ENCODE peak calls at places on chromosomes 3 and 15, in four cellular contexts. X is GM23248, L is OCI-LY7, Z is ascending aorta. J is an unnamed sample.

GRCh38 chr3:125959317-125960065 is 9.5 kb upstream of the ROPN1B start:
- DNase-seq in X (no peak), L (no peak), Z (no peak), J (no peak)

GRCh38 chr15:89566621-89567294 is 8.5 kb upstream of the TICRR start:
- DNase-seq in X (no peak), L (no peak), Z (no peak), J (no peak)

GRCh38 chr3:67123914-67124313 is 125.8 kb downstream of the KBTBD8 start:
- DNase-seq in X (no peak), L (no peak), Z (no peak), J (no peak)

GRCh38 chr15:65824941-65825544 is 33.0 kb upstream of the DENND4A start:
- DNase-seq in X (peak), L (no peak), Z (no peak), J (no peak)

GRCh38 chr3:132563409-132564074 is 33.5 kb upstream of the ACKR4 start:
- DNase-seq in X (no peak), L (peak), Z (no peak), J (no peak)

GRCh38 chr3:194777729-194778128 is 92.0 kb downstream of the FAM43A start:
- DNase-seq in X (no peak), L (peak), Z (no peak), J (no peak)

GRCh38 chr15:70669966-70670658 is 93.2 kb downstream of the UACA start:
- DNase-seq in X (no peak), L (no peak), Z (no peak), J (no peak)

GRCh38 chr15:92809880-92810361 is 90.2 kb upstream of the CHD2 start:
- DNase-seq in X (peak), L (peak), Z (no peak), J (peak)

GRCh38 chr3:59709702-59710555 is 660.1 kb upstream of the CFAP20DC start:
- DNase-seq in X (no peak), L (no peak), Z (peak), J (peak)

GRCh38 chr3:177134811-177135210 is 62.5 kb downstream of the TBL1XR1 start:
- DNase-seq in X (no peak), L (no peak), Z (no peak), J (no peak)

GRCh38 chr3:64639022-64639421 is 48.8 kb downstream of the ADAMTS9 start:
- DNase-seq in X (no peak), L (no peak), Z (no peak), J (no peak)

GRCh38 chr3:64645236-64645635 is 42.6 kb downstream of the ADAMTS9 start:
- DNase-seq in X (no peak), L (no peak), Z (no peak), J (no peak)

GRCh38 chr3:64644483-64644882 is 43.3 kb downstream of the ADAMTS9 start:
- DNase-seq in X (no peak), L (no peak), Z (no peak), J (no peak)

GRCh38 chr3:64647825-64648224 is 40.0 kb downstream of the ADAMTS9 start:
- DNase-seq in X (no peak), L (no peak), Z (no peak), J (no peak)

GRCh38 chr3:64642327-64643151 is 45.3 kb downstream of the ADAMTS9 start:
- DNase-seq in X (no peak), L (no peak), Z (no peak), J (no peak)
- H3K27ac ChIP-seq in X (no peak), L (no peak), Z (no peak), J (no peak)

GRCh38 chr15:73927476-73928240 is 1.4 kb downstream of the LOXL1 start:
- DNase-seq in X (peak), L (no peak), Z (no peak), J (no peak)
- H3K27ac ChIP-seq in X (peak), L (no peak), Z (peak), J (no peak)

GRCh38 chr3:142210144-142210543 is 15.2 kb downstream of the GK5 start:
- DNase-seq in X (peak), L (no peak), Z (no peak), J (no peak)
- H3K27ac ChIP-seq in X (peak), L (no peak), Z (peak), J (peak)

GRCh38 chr15:43242616-43243015 is 21.8 kb upstream of the EPB42 start:
- DNase-seq in X (no peak), L (no peak), Z (no peak), J (no peak)
- H3K27ac ChIP-seq in X (no peak), L (no peak), Z (no peak), J (no peak)

DNA sequence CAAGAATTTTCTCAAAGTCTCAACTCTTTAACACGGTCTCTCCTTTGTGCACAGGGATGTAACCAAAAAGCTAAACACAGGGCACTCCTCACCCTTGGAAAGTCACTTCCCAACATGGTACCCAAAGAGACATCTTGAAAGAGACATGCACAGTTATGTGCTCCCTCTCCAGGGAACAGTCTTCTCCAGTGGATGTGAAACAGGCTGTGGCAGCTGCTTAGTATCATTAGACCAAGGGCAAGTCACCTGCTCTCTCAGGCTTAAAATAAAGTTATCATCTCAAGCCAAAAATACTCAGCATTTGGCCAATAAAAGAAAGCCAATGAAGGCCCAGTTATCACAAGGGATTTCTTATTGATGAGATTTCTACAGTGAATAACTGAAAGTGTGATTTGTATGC is 128.3 kb downstream of the WDR76 start:
- DNase-seq in X (no peak), L (no peak), Z (no peak), J (no peak)
- H3K27ac ChIP-seq in X (no peak), L (no peak), Z (no peak), J (no peak)

GRCh38 chr3:192889694-192890093 is 28.0 kb downstream of the MB21D2 start:
- DNase-seq in X (peak), L (no peak), Z (no peak), J (no peak)
- H3K27ac ChIP-seq in X (peak), L (no peak), Z (peak), J (no peak)

DNA sequence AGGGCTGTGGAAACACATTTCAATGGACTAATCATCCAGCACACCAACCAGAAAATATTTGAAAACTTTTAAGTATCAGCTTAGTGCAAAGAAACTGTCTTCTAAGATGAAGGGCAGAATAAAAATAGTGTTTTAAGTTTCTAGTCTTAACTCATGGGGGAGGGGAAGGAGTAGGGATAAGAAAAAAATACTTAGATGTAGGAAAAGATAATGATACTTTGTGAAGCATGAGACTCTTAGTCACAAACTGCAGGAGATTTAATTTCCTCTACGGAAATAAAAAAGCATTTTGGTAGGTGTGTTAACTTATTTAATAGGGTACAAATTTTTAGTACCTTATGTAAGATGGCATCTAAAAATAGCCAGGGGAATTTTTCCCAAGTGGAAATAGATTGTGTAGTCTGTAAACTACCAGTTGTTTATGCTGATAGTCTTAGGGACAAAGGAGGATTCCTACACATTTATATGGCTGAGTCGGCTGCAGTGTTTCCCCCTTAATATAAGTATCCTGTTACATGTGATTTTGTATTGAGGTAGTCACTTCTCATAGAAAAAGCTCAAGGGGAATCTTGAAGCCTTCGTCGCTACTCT is 78.2 kb upstream of the GBE1 start:
- DNase-seq in X (no peak), L (no peak), Z (no peak), J (no peak)
- H3K27ac ChIP-seq in X (no peak), L (no peak), Z (no peak), J (no peak)

GRCh38 chr15:100686725-100687488 is 84.5 kb downstream of the ASB7 start:
- DNase-seq in X (peak), L (no peak), Z (no peak), J (no peak)
- H3K27ac ChIP-seq in X (peak), L (no peak), Z (no peak), J (no peak)

DNA sequence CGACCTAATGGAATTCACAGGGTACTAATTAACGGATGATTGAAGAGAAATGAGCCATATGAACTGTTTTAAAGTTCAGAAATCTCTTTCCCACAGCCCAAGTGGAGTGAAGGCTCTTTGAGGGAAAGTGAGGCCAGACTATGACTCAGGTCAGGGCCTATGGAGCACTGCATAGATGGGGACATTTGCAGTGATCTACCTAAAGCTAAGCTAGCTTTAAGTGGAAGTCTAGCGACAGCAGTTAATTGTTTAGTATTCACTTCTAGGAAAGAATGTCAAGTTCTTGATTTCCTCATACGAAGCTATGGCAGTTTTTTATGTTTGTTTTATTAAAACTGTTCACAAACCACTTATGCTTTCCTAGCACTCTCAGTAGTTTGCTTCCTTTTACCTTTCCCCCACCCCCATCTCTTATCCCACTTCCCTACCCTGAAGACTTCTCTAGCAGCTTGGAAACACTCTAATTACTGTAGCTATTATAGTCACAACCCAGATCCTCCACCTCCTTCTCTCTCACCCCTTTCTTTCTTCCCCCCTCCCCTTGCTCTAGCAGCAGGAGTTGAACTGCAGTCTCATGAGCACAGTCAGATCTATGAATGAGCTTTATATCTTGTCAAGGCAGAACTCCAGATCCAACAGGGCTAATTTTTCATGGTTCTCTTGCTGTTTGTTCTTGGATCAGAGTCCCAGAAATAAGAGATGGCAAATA is 6.2 kb downstream of the ZNF609 start:
- DNase-seq in X (no peak), L (no peak), Z (no peak), J (no peak)
- H3K27ac ChIP-seq in X (no peak), L (no peak), Z (no peak), J (no peak)

GRCh38 chr15:72205273-72205672 is 7.7 kb upstream of the GRAMD2A start:
- DNase-seq in X (no peak), L (no peak), Z (no peak), J (no peak)
- H3K27ac ChIP-seq in X (peak), L (no peak), Z (no peak), J (no peak)

J was measured in substantia nigra.